ENCODE peak calls at places on chromosome 22, in five cellular contexts. One of them, this sample, is unnamed.

GRCh38 chr22:26550498-26551033 is 38.3 kb upstream of the TFIP11 start:
- DNase-seq in AG09309: peak; percentile 80
- DNase-seq in body of pancreas: peak; percentile 67
- DNase-seq in mucosa of descending colon: no peak
- DNase-seq in right lobe of liver: peak; percentile 87
- DNase-seq in this sample: peak; percentile 59

GRCh38 chr22:35538801-35539321 is 1.8 kb upstream of the RASD2 start:
- DNase-seq in AG09309: no peak
- DNase-seq in body of pancreas: peak; percentile 31
- DNase-seq in mucosa of descending colon: peak; percentile 56
- DNase-seq in right lobe of liver: peak; percentile 67
- DNase-seq in this sample: no peak

GRCh38 chr22:35995772-35996171 is 32.9 kb downstream of the RBFOX2 start:
- DNase-seq in AG09309: peak; percentile 86
- DNase-seq in body of pancreas: peak; percentile 22
- DNase-seq in mucosa of descending colon: peak; percentile 71
- DNase-seq in right lobe of liver: no peak
- DNase-seq in this sample: peak; percentile 91

GRCh38 chr22:44741929-44742328 is 10.4 kb upstream of the ARHGAP8 start:
- DNase-seq in AG09309: no peak
- DNase-seq in body of pancreas: no peak
- DNase-seq in mucosa of descending colon: peak; percentile 65
- DNase-seq in right lobe of liver: no peak
- DNase-seq in this sample: no peak

GRCh38 chr22:22179858-22180257 is 64.7 kb upstream of the VPREB1 start:
- DNase-seq in AG09309: no peak
- DNase-seq in body of pancreas: no peak
- DNase-seq in mucosa of descending colon: no peak
- DNase-seq in right lobe of liver: no peak
- DNase-seq in this sample: no peak

GRCh38 chr22:22681221-22681739 is 36.9 kb downstream of the GGTLC2 start:
- DNase-seq in AG09309: no peak
- DNase-seq in body of pancreas: no peak
- DNase-seq in mucosa of descending colon: no peak
- DNase-seq in right lobe of liver: no peak
- DNase-seq in this sample: no peak

GRCh38 chr22:43241138-43241597 is 54.2 kb upstream of the TTLL12 start:
- DNase-seq in AG09309: no peak
- DNase-seq in body of pancreas: no peak
- DNase-seq in mucosa of descending colon: no peak
- DNase-seq in right lobe of liver: no peak
- DNase-seq in this sample: no peak

GRCh38 chr22:30370681-30371080 is 13.9 kb downstream of the CCDC157 start:
- DNase-seq in AG09309: no peak
- DNase-seq in body of pancreas: no peak
- DNase-seq in mucosa of descending colon: no peak
- DNase-seq in right lobe of liver: no peak
- DNase-seq in this sample: no peak

GRCh38 chr22:30210235-30210831 is 36.2 kb downstream of the LIF start:
- DNase-seq in AG09309: no peak
- DNase-seq in body of pancreas: peak; percentile 44
- DNase-seq in mucosa of descending colon: no peak
- DNase-seq in right lobe of liver: no peak
- DNase-seq in this sample: no peak

GRCh38 chr22:22604326-22605073 is 39.9 kb upstream of the GGTLC2 start:
- DNase-seq in AG09309: no peak
- DNase-seq in body of pancreas: no peak
- DNase-seq in mucosa of descending colon: no peak
- DNase-seq in right lobe of liver: no peak
- DNase-seq in this sample: no peak

GRCh38 chr22:47367993-47368945 is 605.8 kb downstream of the TBC1D22A start:
- DNase-seq in AG09309: no peak
- DNase-seq in body of pancreas: peak; percentile 3
- DNase-seq in mucosa of descending colon: no peak
- DNase-seq in right lobe of liver: no peak
- DNase-seq in this sample: no peak

GRCh38 chr22:27752141-27752540 is 49.4 kb downstream of the MN1 start:
- DNase-seq in AG09309: no peak
- DNase-seq in body of pancreas: no peak
- DNase-seq in mucosa of descending colon: no peak
- DNase-seq in right lobe of liver: no peak
- DNase-seq in this sample: no peak

GRCh38 chr22:47188337-47189055 is 426.0 kb downstream of the TBC1D22A start:
- DNase-seq in AG09309: no peak
- DNase-seq in body of pancreas: no peak
- DNase-seq in mucosa of descending colon: no peak
- DNase-seq in right lobe of liver: no peak
- DNase-seq in this sample: no peak

GRCh38 chr22:36336246-36337182 is 51.3 kb downstream of the MYH9 start:
- DNase-seq in AG09309: no peak
- DNase-seq in body of pancreas: peak; percentile 88
- DNase-seq in mucosa of descending colon: no peak
- DNase-seq in right lobe of liver: no peak
- DNase-seq in this sample: no peak

GRCh38 chr22:49941507-49942316 is 18.9 kb upstream of the PIM3 start:
- DNase-seq in AG09309: no peak
- DNase-seq in body of pancreas: no peak
- DNase-seq in mucosa of descending colon: no peak
- DNase-seq in right lobe of liver: no peak
- DNase-seq in this sample: no peak

GRCh38 chr22:28229566-28230483 is 310.8 kb upstream of the PITPNB start:
- DNase-seq in AG09309: no peak
- DNase-seq in body of pancreas: no peak
- DNase-seq in mucosa of descending colon: no peak
- DNase-seq in right lobe of liver: no peak
- DNase-seq in this sample: no peak

GRCh38 chr22:44576311-44577260 is 78.6 kb upstream of the RTL6 start:
- DNase-seq in AG09309: no peak
- DNase-seq in body of pancreas: peak; percentile 8
- DNase-seq in mucosa of descending colon: no peak
- DNase-seq in right lobe of liver: no peak
- DNase-seq in this sample: no peak

GRCh38 chr22:26053737-26054316 is 115.4 kb upstream of the SEZ6L start:
- DNase-seq in AG09309: no peak
- DNase-seq in body of pancreas: no peak
- DNase-seq in mucosa of descending colon: no peak
- DNase-seq in right lobe of liver: no peak
- DNase-seq in this sample: no peak

GRCh38 chr22:50452649-50453048 is 22.2 kb downstream of the SBF1 start:
- DNase-seq in AG09309: no peak
- DNase-seq in body of pancreas: no peak
- DNase-seq in mucosa of descending colon: no peak
- DNase-seq in right lobe of liver: no peak
- DNase-seq in this sample: no peak

GRCh38 chr22:24424901-24425775 is 2.3 kb upstream of the ADORA2A start:
- DNase-seq in AG09309: no peak
- DNase-seq in body of pancreas: no peak
- DNase-seq in mucosa of descending colon: no peak
- DNase-seq in right lobe of liver: no peak
- DNase-seq in this sample: no peak
- H3K4me3 ChIP-seq in AG09309: no peak overlapping the region
- H3K4me3 ChIP-seq in body of pancreas: no peak overlapping the region
- H3K4me3 ChIP-seq in mucosa of descending colon: no peak overlapping the region
- H3K4me3 ChIP-seq in right lobe of liver: peak overlapping the region; percentile 59
- H3K4me3 ChIP-seq in this sample: no peak overlapping the region

GRCh38 chr22:46103664-46104063 is 46.7 kb upstream of the PPARA start:
- DNase-seq in AG09309: no peak
- DNase-seq in body of pancreas: no peak
- DNase-seq in mucosa of descending colon: no peak
- DNase-seq in right lobe of liver: no peak
- DNase-seq in this sample: no peak

GRCh38 chr22:46106279-46107022 is 43.9 kb upstream of the PPARA start:
- DNase-seq in AG09309: no peak
- DNase-seq in body of pancreas: no peak
- DNase-seq in mucosa of descending colon: no peak
- DNase-seq in right lobe of liver: no peak
- DNase-seq in this sample: no peak

GRCh38 chr22:46104170-46104880 is 46.0 kb upstream of the PPARA start:
- DNase-seq in AG09309: no peak
- DNase-seq in body of pancreas: peak; percentile 88
- DNase-seq in mucosa of descending colon: no peak
- DNase-seq in right lobe of liver: no peak
- DNase-seq in this sample: no peak

GRCh38 chr22:46105494-46106278 is 44.6 kb upstream of the PPARA start:
- DNase-seq in AG09309: peak; percentile 80
- DNase-seq in body of pancreas: peak; percentile 73
- DNase-seq in mucosa of descending colon: no peak
- DNase-seq in right lobe of liver: peak; percentile 67
- DNase-seq in this sample: no peak

DNA sequence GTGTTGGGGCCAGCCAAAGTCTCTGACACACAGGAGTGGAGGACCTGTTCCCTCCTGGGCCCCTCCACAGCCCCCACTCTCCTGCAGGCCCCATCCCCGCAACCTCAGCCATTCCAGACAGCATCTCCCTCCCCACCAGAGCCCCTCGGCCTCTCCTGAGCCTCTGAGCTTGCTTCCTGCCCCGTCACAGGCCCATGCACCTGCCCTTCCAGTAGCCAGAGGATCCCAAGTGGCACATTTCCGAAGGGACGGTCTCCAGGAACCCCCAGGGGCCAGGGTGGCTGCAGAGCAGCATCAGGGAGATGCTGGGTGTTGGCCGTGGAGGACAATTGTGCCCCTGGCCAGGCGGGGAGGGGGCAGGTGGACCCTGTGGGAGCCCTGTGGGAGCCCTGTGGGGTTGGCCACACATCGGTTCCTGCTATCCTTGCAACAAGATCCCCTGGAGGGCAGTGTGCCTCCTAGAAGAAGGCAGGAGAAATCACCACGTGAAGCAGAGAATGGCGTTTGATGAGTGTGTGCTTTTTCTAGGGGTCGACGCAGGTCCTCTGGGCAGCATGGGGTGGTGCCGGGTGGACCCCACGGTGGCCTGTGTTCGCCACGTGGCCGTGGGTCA is 45.3 kb upstream of the PPARA start:
- DNase-seq in AG09309: no peak
- DNase-seq in body of pancreas: no peak
- DNase-seq in mucosa of descending colon: no peak
- DNase-seq in right lobe of liver: no peak
- DNase-seq in this sample: no peak
- TF ChIP-seq CTCF in AG09309: peak; percentile 10
- TF ChIP-seq CTCF in body of pancreas: no peak
- TF ChIP-seq CTCF in mucosa of descending colon: no peak
- TF ChIP-seq CTCF in right lobe of liver: no peak
- TF ChIP-seq CTCF in this sample: no peak

DNA sequence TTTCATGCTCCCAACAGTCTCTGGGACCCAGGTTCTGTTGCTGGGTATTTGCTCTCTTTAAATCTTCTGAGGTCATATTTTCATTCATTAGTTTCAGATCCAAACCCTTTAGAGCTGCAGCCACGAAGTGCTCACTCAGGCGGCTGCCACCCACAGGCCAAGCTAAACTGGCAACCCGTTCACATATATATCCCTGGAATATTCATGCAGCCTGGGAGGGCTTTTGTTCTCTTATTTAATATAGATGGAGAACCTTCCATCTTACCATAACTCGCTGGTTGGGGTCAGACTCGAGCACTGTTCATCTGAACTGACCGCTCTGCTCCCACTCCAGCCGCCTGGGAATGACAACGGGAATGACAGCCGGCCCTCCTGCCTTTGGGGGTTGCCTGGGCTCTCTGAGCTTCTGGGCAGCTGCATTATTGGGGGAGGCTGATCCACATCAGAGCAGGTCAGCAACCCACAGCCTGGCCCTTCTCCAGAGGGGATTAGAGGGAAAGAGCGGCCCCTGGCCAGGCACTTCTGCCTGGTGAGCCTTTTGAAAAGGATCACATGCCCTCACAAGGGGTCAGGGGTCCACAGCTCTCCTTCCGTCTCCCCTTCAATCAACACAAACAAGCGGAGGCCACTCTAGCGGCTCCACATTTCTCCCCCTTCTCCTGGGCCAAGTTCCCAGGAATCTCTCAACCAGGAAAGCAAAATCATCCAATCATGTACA is 11.9 kb downstream of the TMEM184B start:
- DNase-seq in AG09309: no peak
- DNase-seq in body of pancreas: no peak
- DNase-seq in mucosa of descending colon: no peak
- DNase-seq in right lobe of liver: no peak
- DNase-seq in this sample: no peak
- H3K4me3 ChIP-seq in AG09309: no peak overlapping the region
- H3K4me3 ChIP-seq in body of pancreas: no peak overlapping the region
- H3K4me3 ChIP-seq in mucosa of descending colon: no peak overlapping the region
- H3K4me3 ChIP-seq in right lobe of liver: no peak overlapping the region
- H3K4me3 ChIP-seq in this sample: no peak overlapping the region

GRCh38 chr22:19766506-19767426 is 6.2 kb downstream of the TBX1 start:
- DNase-seq in AG09309: no peak
- DNase-seq in body of pancreas: peak; percentile 52
- DNase-seq in mucosa of descending colon: peak; percentile 69
- DNase-seq in right lobe of liver: peak; percentile 73
- DNase-seq in this sample: no peak
- TF ChIP-seq CTCF in AG09309: peak; percentile 33
- TF ChIP-seq CTCF in body of pancreas: peak; percentile 3
- TF ChIP-seq CTCF in mucosa of descending colon: no peak
- TF ChIP-seq CTCF in right lobe of liver: peak; percentile 33
- TF ChIP-seq CTCF in this sample: peak; percentile 17

GRCh38 chr22:46073683-46074504 is 76.4 kb upstream of the PPARA start:
- DNase-seq in AG09309: no peak
- DNase-seq in body of pancreas: peak; percentile 55
- DNase-seq in mucosa of descending colon: peak; percentile 69
- DNase-seq in right lobe of liver: peak; percentile 37
- DNase-seq in this sample: no peak
- H3K4me3 ChIP-seq in AG09309: peak overlapping the region; percentile 96
- H3K4me3 ChIP-seq in body of pancreas: peak overlapping the region; percentile 67
- H3K4me3 ChIP-seq in mucosa of descending colon: peak overlapping the region; percentile 64
- H3K4me3 ChIP-seq in right lobe of liver: peak overlapping the region; percentile 95
- H3K4me3 ChIP-seq in this sample: peak overlapping the region; percentile 69

GRCh38 chr22:40719599-40719998 is 40.3 kb downstream of the MCHR1 start:
- DNase-seq in AG09309: no peak
- DNase-seq in body of pancreas: no peak
- DNase-seq in mucosa of descending colon: no peak
- DNase-seq in right lobe of liver: no peak
- DNase-seq in this sample: no peak
- TF ChIP-seq CTCF in AG09309: no peak
- TF ChIP-seq CTCF in body of pancreas: no peak
- TF ChIP-seq CTCF in mucosa of descending colon: no peak
- TF ChIP-seq CTCF in right lobe of liver: no peak
- TF ChIP-seq CTCF in this sample: no peak

DNA sequence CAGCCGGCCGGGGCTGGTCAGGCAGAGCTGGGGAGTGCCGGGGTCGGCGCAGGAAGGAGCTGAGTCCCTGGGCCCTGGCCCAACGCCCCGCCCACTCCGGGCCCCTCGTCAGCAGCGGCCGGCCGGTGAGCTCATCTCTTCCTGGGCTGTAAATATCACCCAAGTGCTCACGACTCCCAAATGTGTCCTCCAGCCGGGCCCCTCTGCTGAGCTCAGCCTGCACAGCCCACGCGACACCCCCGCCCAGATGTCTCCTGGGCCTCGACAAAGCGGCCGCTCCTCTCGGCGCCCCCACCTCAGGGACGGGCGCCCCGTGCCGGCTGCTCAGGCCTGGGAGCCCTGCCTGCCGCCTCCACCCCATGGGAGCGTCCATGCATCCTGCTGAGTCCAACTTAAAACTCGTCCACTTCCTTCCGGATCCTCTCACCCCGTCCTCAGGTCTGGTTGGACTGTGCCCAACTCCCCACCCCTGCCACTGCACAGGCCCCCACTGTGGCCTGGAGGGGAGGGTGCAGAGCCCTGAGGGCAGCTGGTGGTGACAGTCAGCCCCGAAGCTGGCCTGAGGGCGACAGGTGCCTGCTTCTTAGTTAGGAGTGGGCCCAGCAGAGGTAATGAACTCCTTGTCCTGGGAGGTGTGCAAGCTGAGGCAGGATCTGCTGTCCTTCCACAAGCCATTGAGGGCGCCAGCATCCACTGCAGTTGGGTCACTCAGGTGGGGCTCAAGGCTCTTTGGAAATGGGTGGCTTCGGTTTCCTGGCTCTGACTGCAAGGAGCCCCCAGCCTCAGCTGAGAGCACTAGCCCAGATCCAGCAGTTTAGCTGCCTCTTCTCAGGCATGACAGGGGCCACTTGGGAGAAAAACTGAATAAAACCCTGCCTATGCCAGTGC is 28.8 kb downstream of the RTN4R start:
- DNase-seq in AG09309: no peak
- DNase-seq in body of pancreas: no peak
- DNase-seq in mucosa of descending colon: no peak
- DNase-seq in right lobe of liver: peak; percentile 50
- DNase-seq in this sample: no peak
- H3K4me3 ChIP-seq in AG09309: no peak overlapping the region
- H3K4me3 ChIP-seq in body of pancreas: no peak overlapping the region
- H3K4me3 ChIP-seq in mucosa of descending colon: no peak overlapping the region
- H3K4me3 ChIP-seq in right lobe of liver: no peak overlapping the region
- H3K4me3 ChIP-seq in this sample: no peak overlapping the region